ENCODE peak calls at places on chromosomes 4 and X, in four cellular contexts. R, B, S and H are unnamed samples.

GRCh38 chr4:39730067-39730466 is 32.1 kb downstream of the UBE2K start:
- DNase-seq in R (no peak), B (peak), S (no peak), H (no peak)

GRCh38 chr4:10893417-10893816 is 208.8 kb upstream of the CLNK start:
- DNase-seq in R (peak), B (no peak), S (no peak), H (no peak)

GRCh38 chr4:89755210-89755609 is 81.8 kb downstream of the SNCA start:
- DNase-seq in R (no peak), B (no peak), S (no peak), H (no peak)

GRCh38 chrX:150465856-150466775 is 102.3 kb upstream of the MTM1 start:
- DNase-seq in R (no peak), B (no peak), S (no peak), H (no peak)

GRCh38 chr4:70601422-70602039 is 9.5 kb downstream of the AMBN start:
- DNase-seq in R (peak), B (peak), S (peak), H (peak)

GRCh38 chr4:156329779-156330178 is 376.1 kb upstream of the CTSO start:
- DNase-seq in R (no peak), B (no peak), S (no peak), H (no peak)

GRCh38 chr4:122633211-122633610 is 12.3 kb upstream of the IL21 start:
- DNase-seq in R (no peak), B (no peak), S (no peak), H (no peak)

GRCh38 chrX:7198499-7198898 is 50.5 kb upstream of the PUDP start:
- DNase-seq in R (no peak), B (no peak), S (no peak), H (no peak)

GRCh38 chr4:14607001-14607400 is 395.3 kb upstream of the CPEB2 start:
- DNase-seq in R (no peak), B (no peak), S (no peak), H (no peak)

GRCh38 chrX:123859409-123859827 is 435 bp upstream of the XIAP start:
- DNase-seq in R (peak), B (no peak), S (no peak), H (no peak)

DNA sequence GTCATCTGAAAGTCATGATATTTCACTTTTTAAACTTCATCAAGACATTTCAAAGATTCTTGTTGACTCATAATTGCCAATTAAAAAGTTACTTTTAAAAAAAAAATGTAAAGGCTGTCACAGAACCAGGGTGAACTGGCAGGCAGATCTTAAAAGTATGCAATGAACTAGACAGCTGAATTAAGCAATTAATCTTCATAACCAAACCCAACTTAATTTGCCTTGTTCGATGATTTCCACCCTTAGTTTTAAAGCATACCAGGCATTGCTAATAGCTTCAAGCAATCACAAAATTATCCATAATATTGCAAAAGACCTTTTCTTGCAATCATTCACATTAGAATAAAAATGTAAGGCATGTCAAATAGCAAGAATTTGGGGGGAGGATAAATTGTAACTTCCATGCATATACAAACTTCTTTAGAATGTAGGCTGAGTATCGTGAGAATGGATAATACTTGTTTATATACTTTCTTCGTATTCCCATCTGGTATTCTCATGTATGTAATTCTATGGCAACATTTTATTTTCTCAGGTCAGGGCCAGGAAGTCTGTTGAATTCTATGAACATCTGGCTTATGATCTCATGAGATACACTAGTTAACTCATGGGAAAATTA is 28.7 kb upstream of the BMP2K start:
- DNase-seq in R (no peak), B (no peak), S (no peak), H (no peak)
- TF ChIP-seq NR2C2 in R (no peak), B (no peak), S (no peak), H (no peak)

GRCh38 chr4:2965262-2965661 is 1.9 kb downstream of the GRK4 start:
- DNase-seq in R (no peak), B (no peak), S (no peak), H (no peak)

GRCh38 chr4:2963185-2964076 is at the start of the genes GRK4 and NOP14:
- DNase-seq in R (peak), B (peak), S (peak), H (peak)

GRCh38 chr4:2962614-2963184 is 507 bp downstream of the NOP14 start:
- DNase-seq in R (no peak), B (peak), S (peak), H (peak)

GRCh38 chr4:2962099-2962455 is 1.1 kb downstream of the NOP14 start:
- DNase-seq in R (no peak), B (no peak), S (peak), H (no peak)

DNA sequence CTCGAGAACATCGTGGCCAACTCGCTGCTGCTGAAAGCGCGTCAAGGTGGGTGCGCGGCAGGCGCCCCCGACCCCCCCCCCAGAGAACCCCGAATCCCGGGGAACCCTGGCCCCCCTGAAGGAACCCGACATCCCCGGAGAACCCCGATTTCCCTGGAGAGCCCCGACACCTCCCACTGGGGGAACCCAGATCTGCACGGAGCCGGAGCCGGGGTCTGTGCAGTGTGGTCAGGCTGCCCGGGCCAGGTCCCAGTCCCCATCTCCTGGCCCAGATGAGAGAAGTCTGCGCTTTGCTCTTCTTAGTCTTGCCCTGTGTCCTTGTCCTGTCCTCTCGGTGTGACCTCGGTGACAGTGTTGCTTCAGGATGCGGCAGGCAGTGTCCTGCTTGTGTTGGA is 703 bp downstream of the GRK4 start:
- DNase-seq in R (no peak), B (no peak), S (no peak), H (no peak)
- TF ChIP-seq CBFB in R (no peak), B (no peak), S (no peak), H (no peak)

GRCh38 chrX:110251961-110252360 is 65.9 kb downstream of the AMMECR1 start:
- DNase-seq in R (no peak), B (no peak), S (no peak), H (no peak)

GRCh38 chrX:110259065-110259559 is 58.8 kb downstream of the AMMECR1 start:
- DNase-seq in R (no peak), B (no peak), S (no peak), H (no peak)

GRCh38 chrX:110258552-110258951 is 59.3 kb downstream of the AMMECR1 start:
- DNase-seq in R (no peak), B (no peak), S (no peak), H (no peak)

DNA sequence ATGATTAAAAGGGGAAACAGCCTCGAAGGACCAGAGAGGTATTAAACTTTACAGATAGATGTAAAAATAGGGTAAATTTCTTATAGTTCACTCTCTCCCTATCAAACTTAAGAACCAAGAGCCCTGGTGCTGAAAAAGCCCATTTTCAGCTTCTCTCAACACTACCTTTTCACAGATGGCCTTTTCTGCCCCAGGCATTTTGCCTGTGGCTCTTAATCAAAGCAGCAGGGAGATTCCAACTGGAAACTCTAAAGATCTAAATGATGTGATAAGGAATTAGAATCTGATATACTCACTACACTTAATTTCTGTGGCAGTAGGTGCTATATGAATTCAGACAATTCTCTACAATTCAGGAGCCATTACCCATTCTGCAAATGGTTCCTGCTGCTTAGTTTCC is 60.0 kb downstream of the AMMECR1 start:
- DNase-seq in R (no peak), B (no peak), S (no peak), H (no peak)
- TF ChIP-seq CTCF in R (no peak), B (no peak), S (no peak), H (no peak)

DNA sequence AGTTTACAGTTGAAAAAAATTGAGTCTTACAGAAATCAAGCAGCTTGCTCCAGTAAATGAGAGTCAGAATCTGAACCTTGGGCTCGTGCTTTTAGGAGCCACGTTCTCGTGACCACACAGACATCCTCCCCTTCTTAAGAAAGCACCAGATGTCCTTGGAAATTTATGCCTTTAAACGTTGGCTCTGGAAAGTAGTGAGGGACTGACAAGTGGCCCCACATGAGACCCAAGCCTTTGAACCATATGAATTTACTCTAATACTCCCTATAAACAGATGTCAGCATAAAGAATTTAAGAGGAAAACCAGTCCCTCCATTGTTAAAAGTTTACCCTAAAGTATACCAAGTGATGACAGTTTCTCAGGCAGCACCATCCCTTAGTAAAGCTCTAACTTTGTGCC is 89.1 kb downstream of the MAD2L1 start:
- DNase-seq in R (no peak), B (no peak), S (no peak), H (no peak)
- TF ChIP-seq NR2C2 in R (no peak), B (no peak), S (no peak), H (no peak)

GRCh38 chr4:95869961-95870500 is 30.1 kb downstream of the PDHA2 start:
- DNase-seq in R (no peak), B (no peak), S (no peak), H (peak)
- TF ChIP-seq CBFB in R (no peak), B (no peak), S (no peak), H (no peak)

GRCh38 chr4:26860157-26860921 is at the start of gene STIM2:
- DNase-seq in R (peak), B (peak), S (peak), H (peak)
- TF ChIP-seq CTCF in R (peak), B (peak), S (peak), H (no peak)

GRCh38 chr4:118905546-118905945 is 16.9 kb downstream of the SYNPO2 start:
- DNase-seq in R (no peak), B (no peak), S (peak), H (no peak)
- TF ChIP-seq NR2C2 in R (no peak), B (no peak), S (no peak), H (no peak)